ENCODE peak calls at places on chromosomes 6 and 20, in nine cellular contexts. E is psoas muscle, Z is A549, T is AG10803, C is fibroblast of lung, O is bronchial epithelial cell, R is kidney, Y is foreskin fibroblast, L is B cell. H is an unnamed sample.

GRCh38 chr20:61968932-61969331 is 96.7 kb downstream of the TAF4 start:
- DNase-seq in E (no peak), Z (no peak), T (no peak), C (no peak), O (no peak), R (no peak), Y (no peak), L (no peak), H (no peak)

GRCh38 chr6:38375341-38375740 is 264.4 kb downstream of the BTBD9 start:
- DNase-seq in E (no peak), Z (no peak), T (no peak), C (no peak), O (no peak), R (no peak), Y (no peak), L (no peak), H (no peak)

GRCh38 chr6:26530203-26530602 is 8.0 kb upstream of the HMGN4 start:
- DNase-seq in E (no peak), Z (no peak), T (no peak), C (no peak), O (no peak), R (no peak), Y (no peak), L (no peak), H (no peak)

GRCh38 chr6:149750136-149750609 is 632 bp downstream of the PCMT1 start:
- DNase-seq in E (peak), Z (peak), T (peak), C (peak), O (peak), R (peak), Y (peak), L (no peak), H (peak)

GRCh38 chr20:42368910-42369309 is 750.7 kb upstream of the CHD6 start:
- DNase-seq in E (no peak), Z (no peak), T (no peak), C (no peak), O (no peak), R (no peak), Y (no peak), L (no peak), H (no peak)

GRCh38 chr20:22910287-22910852 is 124.7 kb upstream of the SSTR4 start:
- DNase-seq in E (no peak), Z (no peak), T (no peak), C (no peak), O (no peak), R (no peak), Y (no peak), L (no peak), H (no peak)

GRCh38 chr6:162178666-162179065 is 548.9 kb downstream of the PRKN start:
- DNase-seq in E (no peak), Z (no peak), T (no peak), C (no peak), O (no peak), R (no peak), Y (no peak), L (no peak), H (no peak)

GRCh38 chr6:170132561-170132991 is 158.3 kb downstream of the DLL1 start:
- DNase-seq in E (no peak), Z (no peak), T (no peak), C (no peak), O (no peak), R (peak), Y (no peak), L (no peak), H (no peak)

GRCh38 chr6:439681-440167 is 48.2 kb downstream of the IRF4 start:
- DNase-seq in E (no peak), Z (no peak), T (peak), C (peak), O (no peak), R (no peak), Y (peak), L (no peak), H (peak)

GRCh38 chr6:22411408-22412105 is 114.7 kb upstream of the PRL start:
- DNase-seq in E (no peak), Z (no peak), T (peak), C (peak), O (no peak), R (no peak), Y (no peak), L (no peak), H (no peak)

GRCh38 chr6:33116881-33117711 is 41.3 kb downstream of the HLA-DPB1 start:
- DNase-seq in E (no peak), Z (no peak), T (no peak), C (no peak), O (no peak), R (no peak), Y (no peak), L (no peak), H (no peak)

GRCh38 chr20:53097371-53097770 is 125.2 kb downstream of the TSHZ2 start:
- DNase-seq in E (no peak), Z (no peak), T (no peak), C (no peak), O (no peak), R (no peak), Y (no peak), L (no peak), H (no peak)

GRCh38 chr20:48686238-48687096 is 141.3 kb downstream of the PREX1 start:
- DNase-seq in E (peak), Z (no peak), T (peak), C (peak), O (no peak), R (no peak), Y (peak), L (no peak), H (no peak)

GRCh38 chr6:139230421-139230840 is 61.4 kb downstream of the TXLNB start:
- DNase-seq in E (no peak), Z (peak), T (peak), C (peak), O (peak), R (no peak), Y (peak), L (no peak), H (no peak)

GRCh38 chr20:53382263-53382844 is 211.3 kb downstream of the ZNF217 start:
- DNase-seq in E (no peak), Z (no peak), T (no peak), C (no peak), O (no peak), R (no peak), Y (no peak), L (no peak), H (no peak)

GRCh38 chr20:13422637-13423036 is 201.6 kb downstream of the ISM1 start:
- DNase-seq in E (no peak), Z (peak), T (no peak), C (no peak), O (peak), R (no peak), Y (no peak), L (no peak), H (no peak)

GRCh38 chr6:127051571-127052260 is 66.8 kb upstream of the RSPO3 start:
- DNase-seq in E (no peak), Z (no peak), T (peak), C (no peak), O (no peak), R (no peak), Y (peak), L (no peak), H (no peak)

GRCh38 chr6:15475261-15475660 is 187.6 kb downstream of the DTNBP1 start:
- DNase-seq in E (no peak), Z (no peak), T (no peak), C (no peak), O (no peak), R (no peak), Y (no peak), L (no peak), H (no peak)

GRCh38 chr6:56245903-56246351 is 1.5 kb downstream of the COL21A1 start:
- DNase-seq in E (no peak), Z (no peak), T (peak), C (peak), O (no peak), R (no peak), Y (peak), L (no peak), H (no peak)

GRCh38 chr6:149169761-149170359 is 147.7 kb upstream of the TAB2 start:
- DNase-seq in E (no peak), Z (no peak), T (no peak), C (peak), O (no peak), R (no peak), Y (peak), L (no peak), H (no peak)

GRCh38 chr6:35259946-35260626 is 551 bp downstream of the ZNF76 start:
- DNase-seq in E (peak), Z (peak), T (peak), C (peak), O (peak), R (peak), Y (no peak), L (peak), H (peak)

GRCh38 chr20:25220810-25221591 is 25.5 kb downstream of the ENTPD6 start:
- DNase-seq in E (no peak), Z (no peak), T (no peak), C (no peak), O (no peak), R (peak), Y (no peak), L (no peak), H (no peak)

GRCh38 chr6:97394160-97394748 is 111.2 kb upstream of the MMS22L start:
- DNase-seq in E (no peak), Z (peak), T (peak), C (peak), O (peak), R (no peak), Y (peak), L (peak), H (peak)

GRCh38 chr6:88780714-88781389 is 182.6 kb downstream of the RNGTT start:
- DNase-seq in E (no peak), Z (peak), T (peak), C (peak), O (peak), R (no peak), Y (peak), L (peak), H (no peak)

GRCh38 chr6:107869871-107870270 is 45.8 kb upstream of the SCML4 start:
- DNase-seq in E (no peak), Z (no peak), T (no peak), C (no peak), O (no peak), R (no peak), Y (no peak), L (no peak), H (no peak)

GRCh38 chr6:168410035-168410434 is 30.9 kb upstream of the SMOC2 start:
- DNase-seq in E (no peak), Z (no peak), T (no peak), C (no peak), O (no peak), R (peak), Y (no peak), L (no peak), H (no peak)

DNA sequence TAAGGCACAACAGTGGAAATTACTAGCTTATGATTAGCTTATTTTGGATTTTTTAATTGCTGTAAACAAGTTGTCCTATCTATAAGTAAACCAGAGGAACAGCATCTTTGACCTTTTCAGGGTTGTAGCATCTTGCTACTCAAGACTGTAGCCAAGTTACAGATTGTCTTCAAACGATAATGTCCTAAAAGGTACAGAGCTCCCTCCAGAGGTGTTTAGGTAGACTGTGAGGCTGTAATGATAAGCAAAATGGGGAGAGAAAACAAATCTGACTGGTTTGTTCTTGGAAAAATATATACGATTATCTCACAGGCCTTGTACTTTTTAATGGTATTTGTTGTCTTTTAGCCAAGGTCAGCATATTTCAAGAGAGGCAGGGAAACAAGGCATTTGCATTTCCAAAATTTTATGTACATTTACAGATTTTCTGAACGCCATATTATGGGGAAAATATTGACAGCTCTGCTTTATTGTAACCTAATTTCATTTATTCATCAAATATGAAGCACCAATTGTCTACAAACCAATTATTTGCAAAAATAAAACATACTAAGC is 273.4 kb downstream of the MEI4 start:
- DNase-seq in E (no peak), Z (no peak), T (no peak), C (no peak), O (peak), R (no peak), Y (no peak), L (no peak), H (no peak)
- TF ChIP-seq CTCF in E (no peak), Z (no peak), T (no peak), C (no peak), O (no peak), R (no peak), Y (no peak), L (no peak), H (peak)

DNA sequence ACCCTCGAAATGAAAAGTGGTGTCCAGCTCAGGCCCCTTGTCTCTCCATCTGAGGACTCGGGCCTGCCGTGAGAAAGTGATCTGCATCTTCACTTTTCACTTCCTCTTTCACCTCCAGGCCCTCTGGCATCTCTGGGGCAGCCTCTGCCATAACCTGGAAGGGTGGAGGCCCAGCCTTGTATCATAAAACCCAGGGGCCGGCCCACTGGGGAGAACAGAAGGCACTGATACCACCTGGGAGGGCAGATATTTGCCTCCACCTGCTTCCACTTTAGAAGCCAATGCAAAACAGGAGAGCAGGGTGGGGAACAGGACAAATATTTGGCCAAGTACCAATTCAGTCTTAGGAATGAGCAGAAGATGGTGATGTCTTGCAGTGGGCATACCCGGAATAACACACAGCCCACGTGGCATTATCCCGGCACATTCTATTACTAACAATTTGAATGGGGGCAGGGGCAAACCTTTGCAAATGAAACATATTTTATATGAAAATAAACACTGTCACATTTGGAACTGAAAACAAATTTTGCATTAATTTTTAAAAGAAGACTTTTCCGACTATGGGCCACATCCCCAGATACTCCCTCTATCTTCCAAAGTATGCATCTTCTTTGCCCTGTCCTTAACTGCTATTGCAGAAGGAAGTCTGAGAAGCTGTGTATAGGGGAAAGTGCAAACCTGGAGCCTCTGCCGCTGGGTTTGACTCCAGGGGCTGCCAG is 69.2 kb upstream of the TBC1D7 start:
- DNase-seq in E (no peak), Z (peak), T (peak), C (no peak), O (no peak), R (no peak), Y (no peak), L (peak), H (peak)
- TF ChIP-seq CTCF in E (no peak), Z (no peak), T (no peak), C (no peak), O (no peak), R (no peak), Y (peak), L (no peak), H (no peak)

GRCh38 chr6:43817192-43817591 is 47.2 kb downstream of the VEGFA start:
- DNase-seq in E (peak), Z (peak), T (peak), C (peak), O (peak), R (no peak), Y (no peak), L (no peak), H (peak)
- TF ChIP-seq CTCF in E (peak), Z (peak), T (peak), C (peak), O (peak), R (peak), Y (peak), L (peak), H (peak)

GRCh38 chr20:50823319-50823718 is 28.5 kb downstream of the BCAS4 start:
- DNase-seq in E (no peak), Z (no peak), T (no peak), C (no peak), O (no peak), R (no peak), Y (no peak), L (no peak), H (no peak)
- TF ChIP-seq CTCF in E (no peak), Z (no peak), T (no peak), C (no peak), O (no peak), R (no peak), Y (no peak), L (no peak), H (no peak)

GRCh38 chr6:74167506-74167905 is 471.5 kb downstream of the CD109 start:
- DNase-seq in E (no peak), Z (no peak), T (no peak), C (peak), O (no peak), R (no peak), Y (no peak), L (no peak), H (no peak)
- TF ChIP-seq CTCF in E (no peak), Z (no peak), T (no peak), C (no peak), O (no peak), R (no peak), Y (no peak), L (no peak), H (no peak)

GRCh38 chr20:37880726-37881591 is 22.0 kb upstream of the VSTM2L start:
- DNase-seq in E (peak), Z (no peak), T (no peak), C (no peak), O (peak), R (peak), Y (no peak), L (no peak), H (no peak)
- TF ChIP-seq CTCF in E (no peak), Z (no peak), T (no peak), C (no peak), O (no peak), R (no peak), Y (no peak), L (no peak), H (no peak)

DNA sequence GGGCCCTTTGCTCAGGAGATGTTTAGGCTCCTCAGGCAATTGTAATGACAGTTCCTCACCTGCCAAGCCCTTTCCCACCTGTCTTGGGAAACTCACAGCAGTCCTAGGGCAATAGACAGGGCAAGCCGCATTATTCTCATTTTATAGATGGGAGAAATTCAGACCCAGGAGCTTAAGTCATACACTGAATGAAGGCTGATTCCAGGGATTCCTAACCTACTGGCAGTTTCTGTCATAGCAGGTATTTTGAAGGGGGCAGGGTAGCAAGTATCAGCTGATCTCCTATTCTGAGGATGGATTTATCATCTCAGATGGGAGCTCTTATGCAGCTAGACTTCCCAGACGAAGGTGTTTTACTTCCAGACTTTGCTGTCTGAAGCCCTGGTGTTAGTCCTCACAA is 61.4 kb upstream of the MYL9 start:
- DNase-seq in E (no peak), Z (no peak), T (no peak), C (no peak), O (no peak), R (no peak), Y (no peak), L (no peak), H (no peak)
- TF ChIP-seq CTCF in E (no peak), Z (no peak), T (no peak), C (no peak), O (no peak), R (no peak), Y (no peak), L (no peak), H (no peak)

DNA sequence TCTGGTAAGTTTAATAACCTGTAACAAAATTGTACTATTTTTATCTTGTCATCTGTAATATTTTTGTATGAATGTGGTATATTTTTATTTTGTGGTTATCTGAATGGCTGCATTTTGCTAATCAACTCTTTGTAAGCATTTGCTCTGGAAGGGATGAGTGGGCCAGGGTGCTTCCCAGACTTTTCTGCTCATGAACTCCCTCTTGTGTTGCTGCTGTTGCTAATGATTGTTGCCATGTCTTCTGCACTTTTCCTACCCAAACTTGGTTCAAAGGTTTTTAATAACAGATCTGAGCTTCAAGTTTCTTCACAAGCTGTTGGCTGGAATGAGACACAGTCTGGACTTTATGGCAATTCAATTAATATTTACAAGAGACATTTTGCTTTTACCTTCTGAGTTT is 1005.7 kb downstream of the HACE1 start:
- DNase-seq in E (no peak), Z (no peak), T (no peak), C (no peak), O (no peak), R (no peak), Y (no peak), L (no peak), H (no peak)
- TF ChIP-seq CTCF in E (no peak), Z (no peak), T (no peak), C (no peak), O (no peak), R (no peak), Y (no peak), L (no peak), H (no peak)

GRCh38 chr6:19472850-19473249 is 364.3 kb upstream of the ID4 start:
- DNase-seq in E (no peak), Z (no peak), T (no peak), C (no peak), O (peak), R (no peak), Y (no peak), L (no peak), H (no peak)
- TF ChIP-seq CTCF in E (peak), Z (no peak), T (peak), C (peak), O (peak), R (no peak), Y (peak), L (no peak), H (peak)

GRCh38 chr20:7113577-7114466 is 346.3 kb downstream of the BMP2 start:
- DNase-seq in E (peak), Z (peak), T (peak), C (peak), O (peak), R (no peak), Y (peak), L (no peak), H (no peak)
- TF ChIP-seq CTCF in E (peak), Z (peak), T (peak), C (peak), O (peak), R (peak), Y (peak), L (no peak), H (no peak)